ENCODE peak calls at places on chromosomes 7 and 10, in five cellular contexts. D, X, K, J and S are unnamed samples.

GRCh38 chr7:132575336-132575986 is 809 bp downstream of the PLXNA4 start:
- DNase-seq in D (no peak), X (peak), K (no peak), J (no peak), S (no peak)

GRCh38 chr10:48503293-48503911 is 101.5 kb downstream of the ARHGAP22 start:
- DNase-seq in D (no peak), X (no peak), K (peak), J (peak), S (no peak)

GRCh38 chr10:118723467-118723866 is 31.3 kb downstream of the CACUL1 start:
- DNase-seq in D (no peak), X (no peak), K (no peak), J (no peak), S (no peak)

GRCh38 chr10:73917566-73918305 is 6.8 kb downstream of the PLAU start:
- DNase-seq in D (no peak), X (no peak), K (no peak), J (no peak), S (no peak)

GRCh38 chr7:46089281-46089680 is 168.2 kb upstream of the IGFBP3 start:
- DNase-seq in D (no peak), X (no peak), K (no peak), J (no peak), S (no peak)

GRCh38 chr7:117728858-117729257 is 144.4 kb downstream of the CTTNBP2 start:
- DNase-seq in D (no peak), X (no peak), K (no peak), J (no peak), S (no peak)

GRCh38 chr7:132577206-132578049 is 1.2 kb upstream of the PLXNA4 start:
- DNase-seq in D (peak), X (peak), K (peak), J (no peak), S (no peak)

GRCh38 chr10:73522263-73522662 is 26.4 kb upstream of the PPP3CB start:
- DNase-seq in D (no peak), X (no peak), K (no peak), J (no peak), S (no peak)

GRCh38 chr10:133391761-133392518 is 2.0 kb upstream of the MTG1 start:
- DNase-seq in D (no peak), X (peak), K (peak), J (no peak), S (no peak)

GRCh38 chr7:135602304-135602703 is 44.6 kb downstream of the NUP205 start:
- DNase-seq in D (no peak), X (no peak), K (no peak), J (no peak), S (no peak)

GRCh38 chr10:87503892-87504291 is 801 bp upstream of the MINPP1 start:
- DNase-seq in D (no peak), X (no peak), K (no peak), J (no peak), S (peak)

GRCh38 chr7:26918241-26918640 is 53.9 kb upstream of the SKAP2 start:
- DNase-seq in D (no peak), X (no peak), K (no peak), J (no peak), S (no peak)

GRCh38 chr10:90319188-90319914 is 538.5 kb downstream of the HTR7 start:
- DNase-seq in D (no peak), X (no peak), K (no peak), J (no peak), S (peak)

GRCh38 chr10:15624405-15625191 is 95.1 kb downstream of the ITGA8 start:
- DNase-seq in D (no peak), X (no peak), K (no peak), J (no peak), S (no peak)

GRCh38 chr7:107948645-107949442 is 54.1 kb downstream of the LAMB1 start:
- DNase-seq in D (no peak), X (no peak), K (no peak), J (no peak), S (no peak)

GRCh38 chr10:27714349-27714748 is 31.3 kb downstream of the MKX start:
- DNase-seq in D (no peak), X (no peak), K (no peak), J (no peak), S (no peak)

GRCh38 chr10:86655596-86655995 is 1.2 kb downstream of the OPN4 start:
- DNase-seq in D (peak), X (peak), K (no peak), J (peak), S (no peak)

GRCh38 chr7:2478800-2479199 is 2.6 kb upstream of the GRIFIN start:
- DNase-seq in D (no peak), X (no peak), K (peak), J (no peak), S (no peak)

GRCh38 chr7:93011351-93012294 is 106.2 kb downstream of the SAMD9 start:
- DNase-seq in D (no peak), X (no peak), K (no peak), J (no peak), S (no peak)

GRCh38 chr7:42143605-42144252 is 93.3 kb downstream of the GLI3 start:
- DNase-seq in D (no peak), X (no peak), K (no peak), J (no peak), S (no peak)

GRCh38 chr7:107442678-107443077 is 27.2 kb upstream of the GPR22 start:
- DNase-seq in D (no peak), X (no peak), K (no peak), J (no peak), S (no peak)

GRCh38 chr7:45026984-45027773 is 27.2 kb downstream of the CCM2 start:
- DNase-seq in D (no peak), X (no peak), K (no peak), J (peak), S (peak)

GRCh38 chr10:12418725-12419278 is 69.5 kb downstream of the CAMK1D start:
- DNase-seq in D (no peak), X (peak), K (no peak), J (peak), S (no peak)

GRCh38 chr7:157666530-157667040 is 329.8 kb downstream of the DNAJB6 start:
- DNase-seq in D (no peak), X (no peak), K (no peak), J (peak), S (no peak)

GRCh38 chr10:72087392-72087968 is 871 bp downstream of the SPOCK2 start:
- DNase-seq in D (peak), X (no peak), K (no peak), J (peak), S (no peak)

GRCh38 chr10:69802424-69803161 is 887 bp downstream of the COL13A1 start:
- DNase-seq in D (no peak), X (no peak), K (no peak), J (peak), S (no peak)

GRCh38 chr7:158710651-158711102 is 6.1 kb upstream of the NCAPG2 start:
- DNase-seq in D (no peak), X (no peak), K (no peak), J (no peak), S (peak)

GRCh38 chr10:54703086-54703485 is 97.9 kb downstream of the PCDH15 start:
- DNase-seq in D (no peak), X (no peak), K (no peak), J (no peak), S (no peak)

GRCh38 chr10:17599089-17599488 is 18.1 kb downstream of the HACD1 start:
- DNase-seq in D (no peak), X (no peak), K (no peak), J (no peak), S (peak)

GRCh38 chr10:131072651-131073468 is 238.7 kb downstream of the TCERG1L start:
- DNase-seq in D (no peak), X (no peak), K (no peak), J (no peak), S (no peak)

GRCh38 chr7:99955247-99955646 is 20.6 kb downstream of the AZGP1 start:
- DNase-seq in D (no peak), X (no peak), K (no peak), J (no peak), S (no peak)

GRCh38 chr10:93821051-93821772 is 63.5 kb downstream of the LGI1 start:
- DNase-seq in D (no peak), X (no peak), K (no peak), J (no peak), S (peak)

GRCh38 chr10:90148121-90148855 is 446.9 kb downstream of the KIF20B start:
- DNase-seq in D (no peak), X (no peak), K (no peak), J (no peak), S (no peak)

GRCh38 chr7:158546214-158546613 is 41.4 kb downstream of the PTPRN2 start:
- DNase-seq in D (no peak), X (no peak), K (no peak), J (no peak), S (no peak)

GRCh38 chr10:97850446-97850845 is 803 bp downstream of the GOLGA7B start:
- DNase-seq in D (no peak), X (no peak), K (no peak), J (no peak), S (no peak)

GRCh38 chr10:88270871-88271713 is 312.0 kb downstream of the RNLS start:
- DNase-seq in D (peak), X (no peak), K (no peak), J (no peak), S (no peak)

GRCh38 chr7:131507592-131508331 is 48.7 kb downstream of the PODXL start:
- DNase-seq in D (peak), X (peak), K (peak), J (peak), S (peak)

GRCh38 chr7:131504157-131504899 is 52.1 kb downstream of the PODXL start:
- DNase-seq in D (no peak), X (no peak), K (no peak), J (no peak), S (no peak)

GRCh38 chr7:131506597-131506996 is 49.8 kb downstream of the PODXL start:
- DNase-seq in D (no peak), X (no peak), K (peak), J (no peak), S (no peak)

GRCh38 chr7:131503639-131504038 is 52.8 kb downstream of the PODXL start:
- DNase-seq in D (no peak), X (no peak), K (no peak), J (no peak), S (no peak)

GRCh38 chr7:131505636-131506557 is 50.5 kb downstream of the PODXL start:
- DNase-seq in D (no peak), X (no peak), K (no peak), J (no peak), S (no peak)
- TF ChIP-seq POLR2A in D (no peak), X (no peak), K (no peak), J (no peak), S (no peak)

GRCh38 chr10:44958897-44959242 is 732 bp upstream of the RASSF4 start:
- DNase-seq in D (no peak), X (no peak), K (no peak), J (no peak), S (no peak)

GRCh38 chr10:44958196-44958896 is 1.3 kb upstream of the RASSF4 start:
- DNase-seq in D (no peak), X (peak), K (no peak), J (peak), S (no peak)

GRCh38 chr10:44960098-44960480 is 487 bp downstream of the RASSF4 start:
- DNase-seq in D (no peak), X (no peak), K (no peak), J (no peak), S (no peak)

GRCh38 chr10:44960482-44961230 is 1.1 kb downstream of the RASSF4 start:
- DNase-seq in D (no peak), X (peak), K (no peak), J (peak), S (no peak)

GRCh38 chr10:44959243-44960097 is at the start of gene RASSF4:
- DNase-seq in D (peak), X (peak), K (peak), J (peak), S (peak)
- TF ChIP-seq POLR2A in D (peak), X (peak), K (peak), J (peak), S (no peak)

GRCh38 chr10:22606164-22606614 is 108.2 kb downstream of the PIP4K2A start:
- DNase-seq in D (no peak), X (peak), K (no peak), J (peak), S (no peak)
- TF ChIP-seq POLR2A in D (peak), X (no peak), K (no peak), J (no peak), S (no peak)

GRCh38 chr10:110840923-110841428 is 30.8 kb upstream of the PDCD4 start:
- DNase-seq in D (no peak), X (peak), K (peak), J (no peak), S (no peak)

GRCh38 chr10:110843796-110844616 is 27.7 kb upstream of the PDCD4 start:
- DNase-seq in D (no peak), X (peak), K (no peak), J (no peak), S (no peak)

GRCh38 chr10:110843031-110843430 is 28.7 kb upstream of the PDCD4 start:
- DNase-seq in D (peak), X (peak), K (no peak), J (no peak), S (no peak)

GRCh38 chr10:110841767-110842267 is 29.9 kb upstream of the PDCD4 start:
- DNase-seq in D (peak), X (peak), K (no peak), J (no peak), S (no peak)

DNA sequence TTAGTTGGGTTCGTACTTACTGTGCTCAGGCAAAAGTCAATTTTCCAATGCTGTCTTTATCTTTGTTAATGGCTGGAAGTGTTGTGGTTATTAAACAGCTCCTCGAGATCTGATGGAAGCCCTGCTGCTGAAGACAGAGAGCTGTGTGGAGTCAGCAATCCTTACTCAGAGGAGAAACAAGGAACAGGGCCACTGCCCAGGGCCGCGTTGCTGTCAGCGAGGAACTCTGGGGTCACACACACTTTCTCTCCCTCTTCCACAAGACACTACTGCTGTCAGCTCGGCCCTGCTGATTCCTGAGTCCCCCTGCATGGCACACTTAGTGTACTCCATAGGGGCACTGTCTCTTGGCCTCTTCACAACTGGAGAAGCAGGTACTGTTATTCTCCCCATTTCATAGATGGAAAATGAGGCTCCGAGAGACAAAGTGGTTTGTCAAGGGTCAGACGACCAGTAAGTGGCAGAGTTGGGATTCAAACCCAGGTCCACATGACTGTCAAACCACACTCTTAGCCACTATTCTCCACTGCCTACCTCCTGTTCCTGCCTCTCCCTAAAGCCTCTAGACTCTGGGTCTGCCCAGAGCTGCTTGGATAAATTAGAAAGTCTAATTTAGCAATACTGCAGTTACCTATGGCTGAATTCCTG is 29.3 kb upstream of the PDCD4 start:
- DNase-seq in D (no peak), X (peak), K (no peak), J (no peak), S (no peak)
- TF ChIP-seq POLR2A in D (no peak), X (no peak), K (no peak), J (no peak), S (no peak)

GRCh38 chr10:102629661-102630614 is 14.3 kb upstream of the TRIM8 start:
- DNase-seq in D (no peak), X (peak), K (no peak), J (peak), S (no peak)

GRCh38 chr10:102626026-102626686 is 18.1 kb upstream of the TRIM8 start:
- DNase-seq in D (no peak), X (peak), K (no peak), J (peak), S (no peak)

GRCh38 chr10:102628451-102628911 is 15.8 kb upstream of the TRIM8 start:
- DNase-seq in D (no peak), X (peak), K (no peak), J (peak), S (no peak)

GRCh38 chr10:102627141-102627445 is 17.2 kb upstream of the TRIM8 start:
- DNase-seq in D (no peak), X (no peak), K (no peak), J (peak), S (no peak)

DNA sequence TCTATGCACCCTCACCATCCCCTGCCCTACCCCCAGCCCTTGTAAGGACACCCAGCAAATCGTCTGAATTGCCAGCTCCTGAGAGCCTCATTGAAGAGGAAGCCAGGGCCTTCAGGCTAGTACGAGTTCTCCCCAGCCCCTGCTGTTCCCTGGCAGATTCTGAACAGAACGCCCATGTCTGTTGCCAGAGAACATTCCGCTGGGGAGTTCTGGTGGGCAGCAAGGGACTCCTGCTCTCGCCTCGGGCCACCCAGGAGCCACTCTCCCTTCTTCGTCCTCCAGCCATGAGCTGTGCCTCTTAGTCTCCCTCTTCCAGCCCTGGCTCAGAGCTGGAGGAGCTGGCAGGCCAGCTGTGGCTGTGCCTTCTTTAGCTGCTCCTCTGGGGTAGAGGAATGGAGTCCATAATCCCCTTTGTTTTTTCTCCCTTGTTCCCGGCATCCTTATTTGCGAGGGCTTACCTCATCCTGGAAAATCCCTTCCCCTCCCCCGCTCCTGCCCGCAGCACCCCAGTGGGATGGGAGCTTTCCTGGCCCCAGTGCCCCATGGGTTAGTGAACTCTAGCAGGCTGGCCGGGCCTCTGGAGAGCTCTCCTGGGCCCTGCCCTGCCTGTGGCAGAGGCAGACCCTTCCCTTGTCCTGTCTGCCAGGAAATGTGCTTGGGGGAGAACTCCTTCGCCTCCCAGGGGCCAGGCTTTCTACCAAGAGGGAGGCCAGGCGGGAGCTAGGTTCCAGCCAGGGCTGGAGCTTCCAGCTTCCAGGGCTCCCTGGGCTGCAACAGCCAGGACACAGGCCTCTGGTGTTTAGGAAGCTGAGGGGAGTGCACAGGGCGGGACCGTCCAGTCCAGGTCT is 16.6 kb upstream of the TRIM8 start:
- DNase-seq in D (no peak), X (peak), K (no peak), J (peak), S (no peak)
- TF ChIP-seq POLR2A in D (no peak), X (no peak), K (no peak), J (no peak), S (no peak)

GRCh38 chr7:151732834-151733585 is 143.9 kb downstream of the PRKAG2 start:
- DNase-seq in D (no peak), X (no peak), K (no peak), J (no peak), S (no peak)

GRCh38 chr7:151738925-151739324 is 138.0 kb downstream of the PRKAG2 start:
- DNase-seq in D (no peak), X (no peak), K (no peak), J (no peak), S (no peak)

GRCh38 chr7:151735854-151736402 is 141.0 kb downstream of the PRKAG2 start:
- DNase-seq in D (no peak), X (no peak), K (no peak), J (no peak), S (no peak)

GRCh38 chr7:151735186-151735853 is 141.6 kb downstream of the PRKAG2 start:
- DNase-seq in D (no peak), X (no peak), K (no peak), J (no peak), S (no peak)

DNA sequence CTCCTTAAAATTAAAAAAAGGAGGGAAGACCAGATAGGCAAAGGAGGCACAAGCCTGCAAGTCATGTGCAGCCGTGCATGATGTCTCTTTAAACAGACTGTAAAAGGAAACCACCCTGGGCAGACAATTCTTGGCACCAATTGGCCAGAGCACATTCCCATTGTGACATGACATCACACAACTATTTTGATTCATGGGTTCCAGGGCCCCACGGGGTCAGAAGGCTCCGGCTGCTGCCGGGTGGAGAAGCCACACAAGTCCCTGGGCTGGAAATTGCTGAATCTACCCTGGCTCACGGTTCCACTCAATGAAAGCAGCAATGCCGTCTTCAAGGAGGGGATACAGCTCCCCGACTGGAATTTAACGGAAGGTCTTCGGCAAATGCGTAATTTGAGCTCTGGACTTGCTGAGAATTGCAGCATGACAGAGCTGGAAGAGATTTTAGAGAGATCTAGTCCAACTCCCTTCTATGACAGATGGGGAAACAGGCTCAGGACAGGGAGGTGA is 140.5 kb downstream of the PRKAG2 start:
- DNase-seq in D (no peak), X (peak), K (peak), J (no peak), S (no peak)
- TF ChIP-seq POLR2A in D (no peak), X (no peak), K (no peak), J (no peak), S (no peak)

GRCh38 chr7:56033671-56034432 is 17.4 kb downstream of the PSPH start:
- DNase-seq in D (peak), X (peak), K (peak), J (peak), S (peak)
- TF ChIP-seq POLR2A in D (peak), X (no peak), K (no peak), J (no peak), S (no peak)

GRCh38 chr7:155766386-155766785 is 45.9 kb downstream of the SHH start:
- DNase-seq in D (no peak), X (no peak), K (no peak), J (no peak), S (no peak)
- TF ChIP-seq POLR2A in D (no peak), X (no peak), K (no peak), J (no peak), S (no peak)